ENCODE peak calls at places on chromosomes 12 and 14, in five cellular contexts. Q is lower lobe of right lung, M is RPMI7951, R is Caki2, N is upper lobe of right lung. B is an unnamed sample.

GRCh38 chr12:102527256-102527720 is 46.9 kb upstream of the IGF1 start:
- DNase-seq in R (no peak), M (peak), N (no peak), Q (no peak), B (no peak)

GRCh38 chr12:126534495-126534894 is 1469.3 kb downstream of the AACS start:
- DNase-seq in M (peak), R (peak), Q (no peak), N (no peak), B (no peak)

GRCh38 chr14:33530358-33530757 is 420.5 kb downstream of the EGLN3 start:
- DNase-seq in M (no peak), R (no peak), Q (no peak), N (no peak), B (no peak)

GRCh38 chr12:6277982-6278438 is 32.5 kb upstream of the PLEKHG6 start:
- DNase-seq in M (no peak), R (no peak), Q (peak), N (peak), B (no peak)

GRCh38 chr14:91369628-91370445 is 47.8 kb downstream of the CCDC88C start:
- DNase-seq in M (no peak), R (no peak), Q (no peak), N (no peak), B (no peak)

GRCh38 chr14:85437143-85437542 is 92.8 kb upstream of the FLRT2 start:
- DNase-seq in M (no peak), N (no peak), Q (no peak), R (peak), B (peak)

GRCh38 chr14:29282169-29282568 is 515.6 kb downstream of the FOXG1 start:
- DNase-seq in Q (no peak), N (no peak), R (no peak), M (no peak), B (no peak)

GRCh38 chr14:66824251-66824650 is 316.3 kb downstream of the GPHN start:
- DNase-seq in Q (no peak), R (no peak), M (no peak), N (no peak), B (no peak)

GRCh38 chr12:32397703-32398102 is 1.7 kb upstream of the FGD4 start:
- DNase-seq in Q (no peak), R (no peak), M (no peak), N (no peak), B (no peak)

GRCh38 chr14:32939254-32940065 is 781 bp downstream of the NPAS3 start:
- DNase-seq in N (peak), M (peak), Q (peak), R (peak), B (peak)

GRCh38 chr12:46371718-46372130 is 849 bp downstream of the SLC38A2 start:
- DNase-seq in R (peak), M (peak), Q (peak), N (peak), B (no peak)

GRCh38 chr14:73741386-73741875 is 27.2 kb upstream of the PNMA1 start:
- DNase-seq in M (peak), Q (peak), R (peak), N (peak), B (no peak)

GRCh38 chr12:109529618-109530300 is 43.5 kb downstream of the MMAB start:
- DNase-seq in Q (peak), N (no peak), M (no peak), R (no peak), B (no peak)

GRCh38 chr14:93430319-93430801 is 379 bp upstream of the UNC79 start:
- DNase-seq in N (no peak), M (peak), R (no peak), Q (no peak), B (no peak)

GRCh38 chr12:108826807-108827721 is 30.3 kb downstream of the SSH1 start:
- DNase-seq in R (no peak), Q (peak), N (no peak), M (peak), B (no peak)